ENCODE peak calls at places on chromosomes 2 and 18, in seven cellular contexts. Z is left ventricle myocardium inferior, I is stomach, G is ovary, U is cardiac muscle cell, K is mucosa of descending colon, X is DND-41. Y is an unnamed sample. For H3K4me1, the result is how much of the 10 kb centered on the place peaks cover.

GRCh38 chr2:15546297-15547098 is 14.6 kb downstream of the NBAS start:
- DNase-seq in Z (no peak), I (no peak), G (no peak), U (no peak), K (no peak), X (no peak), Y (no peak)

GRCh38 chr2:219254590-219255219 is 987 bp upstream of the TUBA4A start:
- DNase-seq in Z (no peak), I (no peak), G (no peak), U (no peak), K (no peak), X (no peak), Y (no peak)

GRCh38 chr2:156935611-156936010 is 321.9 kb upstream of the GALNT5 start:
- DNase-seq in Z (no peak), I (no peak), G (no peak), U (no peak), K (no peak), X (no peak), Y (no peak)

GRCh38 chr18:55503167-55503820 is 84.7 kb downstream of the TCF4 start:
- DNase-seq in Z (no peak), I (no peak), G (no peak), U (no peak), K (no peak), X (no peak), Y (no peak)

GRCh38 chr2:110204408-110205385 is at the start of gene NPHP1:
- DNase-seq in Z (peak), I (peak), G (peak), U (peak), K (peak), X (peak), Y (peak)

GRCh38 chr18:41660654-41661053 is 294.4 kb upstream of the PIK3C3 start:
- DNase-seq in Z (no peak), I (no peak), G (no peak), U (no peak), K (no peak), X (no peak), Y (no peak)

GRCh38 chr2:126736133-126736874 is 80.3 kb downstream of the GYPC start:
- DNase-seq in Z (no peak), I (no peak), G (no peak), U (no peak), K (peak), X (no peak), Y (no peak)

GRCh38 chr2:69210386-69210785 is 176.6 kb downstream of the GFPT1 start:
- DNase-seq in Z (no peak), I (no peak), G (no peak), U (no peak), K (no peak), X (no peak), Y (no peak)

GRCh38 chr18:79863161-79863945 is 65.6 kb downstream of the KCNG2 start:
- DNase-seq in Z (no peak), I (peak), G (no peak), U (no peak), K (no peak), X (no peak), Y (no peak)

GRCh38 chr2:129740504-129740903 is 239.0 kb upstream of the RAB6C start:
- DNase-seq in Z (no peak), I (no peak), G (no peak), U (no peak), K (no peak), X (no peak), Y (no peak)

GRCh38 chr2:217934321-217935131 is 68.3 kb downstream of the TNS1 start:
- DNase-seq in Z (peak), I (no peak), G (no peak), U (no peak), K (peak), X (no peak), Y (peak)

GRCh38 chr2:54208364-54209240 is 47.4 kb downstream of the TSPYL6 start:
- DNase-seq in Z (no peak), I (no peak), G (no peak), U (no peak), K (no peak), X (no peak), Y (no peak)

GRCh38 chr2:18456026-18456425 is 104.4 kb downstream of the RDH14 start:
- DNase-seq in Z (no peak), I (no peak), G (no peak), U (no peak), K (no peak), X (no peak), Y (no peak)

GRCh38 chr2:216765810-216766259 is 70.5 kb upstream of the IGFBP5 start:
- DNase-seq in Z (peak), I (no peak), G (peak), U (peak), K (no peak), X (peak), Y (no peak)

GRCh38 chr2:97870396-97870843 is 125.3 kb downstream of the TMEM131 start:
- DNase-seq in Z (no peak), I (no peak), G (no peak), U (peak), K (no peak), X (peak), Y (no peak)

GRCh38 chr2:96308248-96308647 is 2.9 kb upstream of the SNRNP200 start:
- DNase-seq in Z (no peak), I (no peak), G (no peak), U (no peak), K (no peak), X (no peak), Y (no peak)

GRCh38 chr18:31954349-31954748 is 11.4 kb upstream of the TRAPPC8 start:
- DNase-seq in Z (no peak), I (peak), G (no peak), U (no peak), K (no peak), X (no peak), Y (no peak)

GRCh38 chr2:163157891-163158511 is 319.4 kb upstream of the KCNH7 start:
- DNase-seq in Z (no peak), I (no peak), G (no peak), U (no peak), K (no peak), X (no peak), Y (no peak)

GRCh38 chr2:66897676-66898280 is 462.9 kb downstream of the MEIS1 start:
- DNase-seq in Z (no peak), I (no peak), G (no peak), U (no peak), K (no peak), X (no peak), Y (no peak)

GRCh38 chr2:120195575-120195974 is 27.6 kb downstream of the TMEM185B start:
- DNase-seq in Z (no peak), I (no peak), G (no peak), U (no peak), K (no peak), X (no peak), Y (no peak)

GRCh38 chr2:77270433-77270832 is 251.7 kb downstream of the LRRTM4 start:
- DNase-seq in Z (no peak), I (no peak), G (no peak), U (no peak), K (no peak), X (no peak), Y (no peak)

GRCh38 chr2:206511283-206511682 is 68.0 kb downstream of the ADAM23 start:
- DNase-seq in Z (no peak), I (no peak), G (no peak), U (no peak), K (no peak), X (no peak), Y (no peak)

GRCh38 chr2:191171291-191171690 is 20.5 kb upstream of the STAT4 start:
- DNase-seq in Z (no peak), I (no peak), G (no peak), U (no peak), K (no peak), X (no peak), Y (no peak)

GRCh38 chr2:191170301-191170636 is 19.5 kb upstream of the STAT4 start:
- DNase-seq in Z (no peak), I (no peak), G (no peak), U (no peak), K (no peak), X (no peak), Y (no peak)

GRCh38 chr2:191171708-191172355 is 21.0 kb upstream of the STAT4 start:
- DNase-seq in Z (no peak), I (no peak), G (no peak), U (no peak), K (no peak), X (no peak), Y (no peak)

GRCh38 chr2:191169456-191170300 is 18.9 kb upstream of the STAT4 start:
- DNase-seq in Z (no peak), I (no peak), G (no peak), U (no peak), K (no peak), X (no peak), Y (no peak)

GRCh38 chr2:191170773-191171172 is 20.0 kb upstream of the STAT4 start:
- DNase-seq in Z (no peak), I (no peak), G (no peak), U (no peak), K (no peak), X (no peak), Y (no peak)
- H3K4me1 ChIP-seq in Z (under half), I (under half), G (under half), U (under half), K (under half), X (under half), Y (under half)

GRCh38 chr2:8676915-8677645 is 4.8 kb upstream of the ID2 start:
- DNase-seq in Z (no peak), I (no peak), G (no peak), U (peak), K (peak), X (no peak), Y (peak)
- H3K4me1 ChIP-seq in Z (half or more), I (half or more), G (under half), U (under half), K (under half), X (under half), Y (under half)

GRCh38 chr2:46876741-46877384 is 38.7 kb downstream of the MCFD2 start:
- DNase-seq in Z (peak), I (peak), G (no peak), U (peak), K (peak), X (peak), Y (no peak)

GRCh38 chr2:46877619-46878113 is 37.9 kb downstream of the MCFD2 start:
- DNase-seq in Z (no peak), I (no peak), G (no peak), U (no peak), K (no peak), X (no peak), Y (no peak)

GRCh38 chr2:46878240-46878877 is 37.2 kb downstream of the MCFD2 start:
- DNase-seq in Z (no peak), I (no peak), G (no peak), U (no peak), K (no peak), X (no peak), Y (no peak)

GRCh38 chr2:46878886-46879285 is 36.7 kb downstream of the MCFD2 start:
- DNase-seq in Z (peak), I (no peak), G (no peak), U (no peak), K (peak), X (no peak), Y (no peak)

DNA sequence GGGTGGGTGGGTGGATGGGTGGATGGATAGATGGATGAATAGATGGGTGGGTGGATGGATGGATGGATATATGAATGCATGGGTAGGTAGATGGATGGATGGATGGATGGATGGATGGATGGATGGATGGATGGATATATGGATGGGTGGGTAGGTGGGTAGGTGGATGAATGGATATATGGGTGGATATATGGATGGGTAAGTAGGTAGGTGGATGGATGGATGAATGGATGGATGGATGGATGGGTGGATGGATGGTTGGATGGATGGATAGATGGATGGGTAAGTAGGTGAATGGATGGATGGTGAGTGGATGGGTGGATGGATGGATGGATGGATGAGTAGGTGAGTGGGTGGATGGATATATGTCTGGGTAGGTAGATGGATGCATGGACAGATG is 36.1 kb downstream of the MCFD2 start:
- DNase-seq in Z (no peak), I (no peak), G (no peak), U (no peak), K (no peak), X (no peak), Y (no peak)
- H3K4me1 ChIP-seq in Z (half or more), I (under half), G (under half), U (under half), K (under half), X (under half), Y (under half)

DNA sequence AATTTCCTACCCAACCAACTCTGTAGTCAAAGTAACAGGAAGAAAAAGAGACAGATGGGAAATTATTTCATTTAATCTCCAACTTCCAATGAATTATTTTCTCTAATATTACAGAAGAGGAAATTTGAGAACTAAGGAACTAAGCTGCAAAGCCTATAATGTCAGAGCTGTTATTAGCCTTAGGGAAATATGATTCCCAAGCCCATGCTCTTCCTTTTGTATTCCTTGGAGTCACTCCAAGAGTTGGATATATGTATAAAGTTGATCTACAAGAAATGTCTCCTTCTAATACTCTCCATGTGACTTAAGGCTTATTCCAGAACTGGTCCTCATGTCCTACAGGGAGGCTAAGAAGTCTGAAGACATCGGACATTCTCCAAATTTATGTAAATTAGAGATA is 31.6 kb upstream of the VWC2L start:
- DNase-seq in Z (no peak), I (no peak), G (no peak), U (no peak), K (no peak), X (no peak), Y (no peak)
- H3K4me1 ChIP-seq in Z (under half), I (under half), G (under half), U (under half), K (under half), X (under half), Y (under half)

GRCh38 chr18:58861853-58862252 is 2.8 kb upstream of the ZNF532 start:
- DNase-seq in Z (no peak), I (no peak), G (no peak), U (no peak), K (no peak), X (no peak), Y (no peak)
- H3K4me1 ChIP-seq in Z (half or more), I (half or more), G (under half), U (half or more), K (under half), X (under half), Y (under half)

GRCh38 chr2:74503506-74504475 is 3.7 kb downstream of the PCGF1 start:
- DNase-seq in Z (no peak), I (peak), G (no peak), U (no peak), K (no peak), X (no peak), Y (no peak)
- H3K4me1 ChIP-seq in Z (half or more), I (half or more), G (under half), U (under half), K (under half), X (under half), Y (half or more)

GRCh38 chr2:85751627-85752026 is 2.2 kb upstream of the ATOH8 start:
- DNase-seq in Z (no peak), I (no peak), G (peak), U (no peak), K (peak), X (no peak), Y (no peak)
- H3K4me1 ChIP-seq in Z (half or more), I (half or more), G (under half), U (under half), K (under half), X (under half), Y (half or more)

GRCh38 chr2:196987654-196988364 is 61.3 kb upstream of the PGAP1 start:
- DNase-seq in Z (no peak), I (no peak), G (no peak), U (peak), K (no peak), X (peak), Y (no peak)
- H3K4me1 ChIP-seq in Z (under half), I (under half), G (under half), U (under half), K (under half), X (half or more), Y (half or more)